ENCODE peak calls at places on chromosomes 11 and 22, in nine cellular contexts. Q is Peyer's patch, N is cardiac fibroblast, X is spleen, S is body of pancreas, E is upper lobe of left lung, A is psoas muscle, V is coronary artery, P is colonic mucosa. Z is an unnamed sample.

GRCh38 chr22:29369460-29369859 is 18.9 kb downstream of the AP1B1 start:
- DNase-seq in S (peak), P (no peak), X (peak), E (no peak), Q (no peak), V (no peak), N (peak), A (peak), Z (peak)

GRCh38 chr11:61963282-61964057 is 4.0 kb downstream of the FTH1 start:
- DNase-seq in E (no peak), V (no peak), Q (peak), S (no peak), A (no peak), X (peak), P (no peak), N (peak), Z (no peak)

GRCh38 chr11:119405986-119406385 is 17.0 kb downstream of the THY1 start:
- DNase-seq in X (no peak), Q (no peak), N (no peak), S (no peak), P (no peak), V (no peak), A (no peak), E (no peak), Z (no peak)

GRCh38 chr11:33461319-33461718 is 204.1 kb downstream of the HIPK3 start:
- DNase-seq in E (no peak), Q (no peak), X (no peak), S (no peak), N (no peak), P (no peak), A (no peak), V (no peak), Z (no peak)

GRCh38 chr11:64893194-64894069 is 15.0 kb upstream of the EHD1 start:
- DNase-seq in Q (peak), S (peak), V (no peak), P (peak), X (no peak), N (no peak), E (peak), A (no peak), Z (no peak)

GRCh38 chr11:61140416-61140815 is 20.8 kb downstream of the VPS37C start:
- DNase-seq in V (no peak), E (no peak), Q (no peak), X (peak), N (no peak), P (no peak), A (no peak), S (no peak), Z (no peak)

GRCh38 chr11:88623536-88623935 is 286.0 kb upstream of the CTSC start:
- DNase-seq in S (no peak), Q (no peak), V (no peak), N (peak), X (no peak), E (no peak), P (no peak), A (no peak), Z (no peak)

GRCh38 chr22:31490496-31490925 is 869 bp upstream of the EIF4ENIF1 start:
- DNase-seq in A (peak), Q (peak), E (no peak), V (no peak), P (peak), X (peak), S (peak), N (peak), Z (no peak)

GRCh38 chr11:17163296-17163695 is 44.5 kb downstream of the PIK3C2A start:
- DNase-seq in S (no peak), V (no peak), P (no peak), E (no peak), A (no peak), X (no peak), N (no peak), Q (no peak), Z (no peak)

GRCh38 chr11:113103932-113104331 is 142.7 kb downstream of the NCAM1 start:
- DNase-seq in N (no peak), E (no peak), P (no peak), A (no peak), Q (no peak), X (no peak), S (no peak), V (no peak), Z (no peak)

GRCh38 chr11:27025312-27025955 is 15.2 kb upstream of the BBOX1 start:
- DNase-seq in X (no peak), E (no peak), N (no peak), Q (no peak), V (no peak), A (no peak), S (no peak), P (no peak), Z (no peak)

GRCh38 chr11:57641426-57641825 is 8.3 kb downstream of the YPEL4 start:
- DNase-seq in N (peak), E (no peak), Q (no peak), A (no peak), S (no peak), X (no peak), V (no peak), P (no peak), Z (peak)

GRCh38 chr11:101583180-101584128 is at the start of gene TRPC6:
- DNase-seq in N (peak), E (peak), X (peak), Q (no peak), A (peak), V (no peak), P (no peak), S (no peak), Z (peak)

GRCh38 chr11:99199336-99199735 is 178.6 kb downstream of the CNTN5 start:
- DNase-seq in A (peak), Q (no peak), N (peak), X (no peak), P (no peak), V (no peak), S (no peak), E (no peak), Z (peak)

GRCh38 chr11:99197477-99197876 is 176.7 kb downstream of the CNTN5 start:
- DNase-seq in X (no peak), V (no peak), A (no peak), E (no peak), N (no peak), Q (no peak), S (no peak), P (no peak), Z (no peak)

GRCh38 chr11:99200720-99201119 is 180.0 kb downstream of the CNTN5 start:
- DNase-seq in P (no peak), X (no peak), Q (no peak), A (no peak), S (no peak), N (no peak), V (no peak), E (no peak), Z (no peak)

GRCh38 chr11:99198215-99198614 is 177.5 kb downstream of the CNTN5 start:
- DNase-seq in V (no peak), Q (no peak), N (no peak), S (no peak), X (no peak), E (no peak), P (no peak), A (no peak), Z (no peak)
- H3K4me3 ChIP-seq in V (no peak), Q (no peak), N (no peak), S (no peak), X (no peak), E (no peak), P (no peak), A (no peak), Z (no peak)

GRCh38 chr11:134663506-134664313 is 251.7 kb upstream of the B3GAT1 start:
- DNase-seq in A (no peak), V (peak), P (peak), S (no peak), X (no peak), N (no peak), Q (no peak), E (no peak), Z (no peak)
- TF ChIP-seq CTCF in A (no peak), V (no peak), P (no peak), S (no peak), X (no peak), N (no peak), Q (no peak), E (no peak), Z (no peak)

DNA sequence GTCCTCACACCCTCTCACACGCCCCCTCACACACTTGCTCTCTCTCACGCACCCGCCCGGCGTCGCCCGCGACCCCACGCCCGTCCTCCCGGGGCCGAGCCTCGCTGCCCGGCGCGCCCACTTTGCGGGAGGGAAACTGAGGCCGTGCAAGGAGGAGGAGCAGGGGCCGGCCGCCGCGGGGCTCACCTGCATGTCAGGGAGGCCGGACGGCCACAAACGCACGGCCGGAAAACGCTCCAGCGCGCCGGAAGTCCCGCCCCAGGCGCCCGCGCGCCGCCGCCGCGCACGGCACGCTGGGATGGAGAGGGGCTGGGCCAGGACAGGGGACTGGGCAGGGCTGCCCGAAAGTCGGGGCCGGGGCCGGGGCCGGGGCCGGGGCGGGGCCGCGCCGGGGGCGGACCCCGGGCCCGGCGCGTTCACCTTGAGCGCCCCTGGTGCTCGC is at the start of gene CHID1:
- DNase-seq in E (peak), P (peak), N (peak), V (peak), S (peak), X (peak), Q (peak), A (peak), Z (peak)
- H3K4me3 ChIP-seq in E (peak), P (peak), N (peak), V (peak), S (peak), X (peak), Q (peak), A (peak), Z (peak)

DNA sequence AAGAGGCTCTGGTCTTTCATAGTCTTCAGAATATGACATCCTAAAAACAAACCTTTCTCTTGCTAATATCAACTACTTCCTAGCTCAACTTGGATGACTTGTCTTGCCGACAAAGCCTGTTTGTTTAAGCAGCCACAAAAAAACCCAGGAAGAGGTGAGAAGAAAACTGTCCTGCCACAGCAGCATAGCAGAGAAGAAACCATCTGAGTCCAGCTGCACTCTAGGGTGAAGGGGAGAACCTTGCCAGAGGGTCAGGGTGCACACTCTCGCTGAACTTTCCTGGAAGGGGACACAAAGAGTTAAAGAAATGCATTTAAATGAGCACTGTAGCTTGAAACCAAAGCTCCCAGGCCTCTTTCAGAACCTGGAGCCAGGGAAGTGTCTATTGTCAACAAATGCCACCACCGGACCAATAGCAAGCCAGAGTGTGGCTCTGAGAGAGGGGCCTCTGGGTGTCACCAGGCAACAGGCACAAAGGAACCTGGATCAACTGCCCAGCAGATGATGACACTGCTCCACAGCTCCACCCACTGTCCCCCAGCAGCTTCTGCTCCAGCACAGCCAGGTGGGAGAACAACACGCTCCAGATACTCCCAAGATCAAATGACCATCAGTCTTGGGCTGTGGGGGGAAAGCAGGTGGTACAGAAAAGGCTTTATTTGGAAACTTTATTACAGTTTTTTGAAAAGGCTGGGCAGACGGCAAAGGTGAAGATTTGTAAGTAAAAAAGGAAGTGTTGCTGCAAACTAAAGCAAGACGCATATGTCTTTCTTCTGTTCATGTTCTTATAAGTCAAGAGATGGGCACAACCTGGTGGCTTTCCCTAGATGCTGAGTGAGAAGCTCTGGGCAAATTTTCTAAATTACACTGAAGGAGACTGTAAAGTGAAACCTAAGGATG is 105.7 kb downstream of the RASSF10 start:
- DNase-seq in E (no peak), P (no peak), Q (no peak), N (no peak), S (peak), A (no peak), V (no peak), X (no peak), Z (no peak)
- TF ChIP-seq CTCF in E (no peak), P (no peak), Q (no peak), N (no peak), S (peak), A (no peak), V (no peak), X (no peak), Z (peak)